ENCODE peak calls at places on chromosomes 6 and 20, in eight cellular contexts. T is AG10803, Y is fibroblast of pulmonary artery, E is Panc1, C is left ventricle myocardium inferior, U is cardiac muscle cell, W is PC-9, M is uterus. O is an unnamed sample.

GRCh38 chr6:107153061-107153460 is 37.7 kb upstream of the BEND3 start:
- DNase-seq in T (no peak), Y (no peak), E (no peak), C (no peak), U (no peak), W (no peak), M (no peak), O (no peak)

GRCh38 chr6:8027965-8028651 is 36.1 kb downstream of the BLOC1S5 start:
- DNase-seq in T (peak), Y (peak), E (no peak), C (no peak), U (peak), W (no peak), M (no peak), O (no peak)

GRCh38 chr6:129280719-129281118 is 397.8 kb downstream of the LAMA2 start:
- DNase-seq in T (no peak), Y (no peak), E (no peak), C (no peak), U (no peak), W (no peak), M (no peak), O (no peak)

GRCh38 chr20:38094373-38094775 is 60.8 kb downstream of the RPRD1B start:
- DNase-seq in T (peak), Y (peak), E (peak), C (peak), U (peak), W (peak), M (no peak), O (no peak)

GRCh38 chr20:62186887-62187866 is 4.3 kb downstream of the MTG2 start:
- DNase-seq in T (peak), Y (peak), E (no peak), C (no peak), U (peak), W (no peak), M (no peak), O (no peak)

GRCh38 chr6:37525460-37526357 is 26.0 kb upstream of the CCDC167 start:
- DNase-seq in T (no peak), Y (peak), E (no peak), C (no peak), U (peak), W (no peak), M (no peak), O (no peak)

GRCh38 chr6:80742481-80742880 is 636.0 kb downstream of the BCKDHB start:
- DNase-seq in T (peak), Y (peak), E (no peak), C (no peak), U (peak), W (no peak), M (no peak), O (no peak)

GRCh38 chr20:2206957-2207769 is 88.6 kb upstream of the TGM3 start:
- DNase-seq in T (peak), Y (peak), E (no peak), C (peak), U (peak), W (no peak), M (peak), O (peak)

GRCh38 chr6:7649037-7649810 is 59.2 kb downstream of the SNRNP48 start:
- DNase-seq in T (no peak), Y (no peak), E (no peak), C (no peak), U (no peak), W (no peak), M (no peak), O (no peak)

GRCh38 chr6:8858854-8859257 is 423.5 kb upstream of the SLC35B3 start:
- DNase-seq in T (no peak), Y (no peak), E (no peak), C (no peak), U (no peak), W (no peak), M (no peak), O (no peak)

GRCh38 chr20:32356935-32357868 is 929 bp upstream of the ASXL1 start:
- DNase-seq in T (peak), Y (peak), E (peak), C (no peak), U (peak), W (peak), M (peak), O (no peak)

GRCh38 chr6:43944908-43945777 is 175.1 kb downstream of the VEGFA start:
- DNase-seq in T (peak), Y (no peak), E (no peak), C (no peak), U (no peak), W (no peak), M (no peak), O (no peak)

GRCh38 chr6:78909391-78909790 is 42.0 kb downstream of the IRAK1BP1 start:
- DNase-seq in T (peak), Y (peak), E (no peak), C (no peak), U (peak), W (no peak), M (no peak), O (no peak)

GRCh38 chr20:2867081-2867860 is 6.0 kb upstream of the PTPRA start:
- DNase-seq in T (no peak), Y (no peak), E (no peak), C (no peak), U (no peak), W (no peak), M (no peak), O (no peak)

GRCh38 chr20:44209691-44210421 is 715 bp downstream of the OSER1 start:
- DNase-seq in T (peak), Y (peak), E (no peak), C (no peak), U (peak), W (no peak), M (peak), O (no peak)

GRCh38 chr6:53943410-53943809 is 148.6 kb downstream of the LRRC1 start:
- DNase-seq in T (no peak), Y (no peak), E (no peak), C (no peak), U (peak), W (no peak), M (no peak), O (no peak)

GRCh38 chr6:54980511-54981275 is 134.1 kb downstream of the FAM83B start:
- DNase-seq in T (peak), Y (no peak), E (no peak), C (no peak), U (no peak), W (peak), M (no peak), O (no peak)

GRCh38 chr6:2950713-2951112 is 20.7 kb downstream of the SERPINB6 start:
- DNase-seq in T (no peak), Y (no peak), E (no peak), C (no peak), U (no peak), W (no peak), M (no peak), O (no peak)

GRCh38 chr20:44171775-44172571 is 15.0 kb downstream of the JPH2 start:
- DNase-seq in T (no peak), Y (no peak), E (no peak), C (no peak), U (no peak), W (peak), M (peak), O (no peak)

GRCh38 chr20:35820715-35821114 is 48.9 kb downstream of the PHF20 start:
- DNase-seq in T (peak), Y (peak), E (no peak), C (no peak), U (peak), W (no peak), M (no peak), O (no peak)

GRCh38 chr6:165662041-165662491 is 975 bp downstream of the PDE10A start:
- DNase-seq in T (peak), Y (peak), E (no peak), C (peak), U (peak), W (no peak), M (no peak), O (peak)

GRCh38 chr6:157981132-157981394 is 600 bp upstream of the SYNJ2 start:
- DNase-seq in T (no peak), Y (no peak), E (no peak), C (no peak), U (no peak), W (no peak), M (no peak), O (no peak)

GRCh38 chr6:15985354-15985995 is 143.4 kb upstream of the MYLIP start:
- DNase-seq in T (no peak), Y (no peak), E (no peak), C (no peak), U (no peak), W (no peak), M (no peak), O (no peak)

GRCh38 chr20:17843246-17844132 is 125.1 kb downstream of the SNX5 start:
- DNase-seq in T (peak), Y (peak), E (peak), C (peak), U (peak), W (no peak), M (peak), O (peak)

GRCh38 chr20:5030348-5031205 is 29.3 kb upstream of the SLC23A2 start:
- DNase-seq in T (no peak), Y (no peak), E (no peak), C (no peak), U (no peak), W (no peak), M (no peak), O (no peak)

GRCh38 chr6:52547647-52548352 is 29.1 kb downstream of the TRAM2 start:
- DNase-seq in T (no peak), Y (peak), E (no peak), C (no peak), U (peak), W (no peak), M (no peak), O (no peak)

GRCh38 chr6:40719671-40720374 is 132.7 kb upstream of the LRFN2 start:
- DNase-seq in T (peak), Y (peak), E (no peak), C (no peak), U (peak), W (no peak), M (no peak), O (no peak)

GRCh38 chr20:37218976-37219375 is 39.6 kb upstream of the MROH8 start:
- DNase-seq in T (no peak), Y (no peak), E (no peak), C (no peak), U (no peak), W (no peak), M (no peak), O (no peak)

GRCh38 chr6:7373739-7374138 is 15.8 kb downstream of the CAGE1 start:
- DNase-seq in T (no peak), Y (peak), E (no peak), C (no peak), U (no peak), W (no peak), M (no peak), O (no peak)

GRCh38 chr6:105501945-105502344 is 99.1 kb upstream of the PREP start:
- DNase-seq in T (no peak), Y (no peak), E (no peak), C (no peak), U (no peak), W (no peak), M (peak), O (no peak)

GRCh38 chr6:138234363-138234762 is 16.1 kb upstream of the PBOV1 start:
- DNase-seq in T (no peak), Y (no peak), E (no peak), C (no peak), U (no peak), W (peak), M (no peak), O (no peak)

GRCh38 chr20:39619386-39619785 is 657.2 kb downstream of the DHX35 start:
- DNase-seq in T (no peak), Y (no peak), E (no peak), C (no peak), U (no peak), W (peak), M (no peak), O (no peak)

GRCh38 chr6:169339025-169339424 is 85.4 kb upstream of the THBS2 start:
- DNase-seq in T (no peak), Y (no peak), E (no peak), C (no peak), U (no peak), W (no peak), M (no peak), O (no peak)

GRCh38 chr20:1800777-1801176 is 94.4 kb upstream of the SIRPA start:
- DNase-seq in T (peak), Y (peak), E (no peak), C (no peak), U (peak), W (no peak), M (no peak), O (no peak)

GRCh38 chr6:63224179-63224578 is 12.9 kb downstream of the FKBP1C start:
- DNase-seq in T (no peak), Y (no peak), E (no peak), C (no peak), U (no peak), W (no peak), M (no peak), O (no peak)

GRCh38 chr20:54026300-54027064 is 43.9 kb downstream of the BCAS1 start:
- DNase-seq in T (no peak), Y (no peak), E (no peak), C (no peak), U (no peak), W (no peak), M (no peak), O (no peak)

GRCh38 chr20:49452011-49452482 is 30.4 kb downstream of the KCNB1 start:
- DNase-seq in T (no peak), Y (peak), E (no peak), C (peak), U (peak), W (no peak), M (peak), O (no peak)

GRCh38 chr20:39112196-39112743 is 150.1 kb downstream of the DHX35 start:
- DNase-seq in T (peak), Y (peak), E (no peak), C (no peak), U (peak), W (no peak), M (peak), O (no peak)

DNA sequence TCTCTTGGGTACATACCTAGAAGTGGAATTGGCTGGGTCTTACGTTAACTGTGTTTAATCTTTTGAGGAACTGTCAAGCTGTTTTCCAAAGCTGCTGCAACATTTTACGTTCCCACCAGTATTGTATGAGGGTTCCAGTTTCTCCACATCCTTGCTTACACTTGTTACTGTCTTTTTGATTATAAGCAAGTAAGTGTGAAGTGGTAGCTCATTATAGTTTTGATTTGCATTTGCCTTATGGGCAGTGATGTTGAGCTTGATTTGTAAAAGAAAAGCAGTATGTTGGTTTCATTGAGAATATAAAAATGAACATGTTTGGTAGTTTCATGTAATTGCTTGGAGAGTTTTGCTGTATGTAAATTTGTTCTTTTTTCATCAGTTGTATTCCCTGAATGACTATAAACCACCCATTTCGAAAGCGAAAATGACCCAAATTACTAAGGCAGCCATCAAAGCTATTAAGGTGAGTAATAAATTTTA is 40.4 kb downstream of the SCAF8 start:
- DNase-seq in T (no peak), Y (no peak), E (no peak), C (no peak), U (no peak), W (no peak), M (no peak), O (no peak)
- H3K4me3 ChIP-seq in T (no peak), Y (no peak), E (no peak), C (no peak), U (no peak), W (no peak), M (no peak), O (no peak)

GRCh38 chr6:144899161-144899560 is 614.0 kb downstream of the UTRN start:
- DNase-seq in T (peak), Y (peak), E (no peak), C (no peak), U (peak), W (no peak), M (no peak), O (no peak)

GRCh38 chr6:144896876-144897275 is 611.7 kb downstream of the UTRN start:
- DNase-seq in T (no peak), Y (no peak), E (no peak), C (no peak), U (no peak), W (no peak), M (no peak), O (no peak)

GRCh38 chr6:144897441-144897921 is 612.3 kb downstream of the UTRN start:
- DNase-seq in T (peak), Y (peak), E (peak), C (no peak), U (peak), W (peak), M (no peak), O (no peak)

GRCh38 chr6:144898741-144899140 is 613.6 kb downstream of the UTRN start:
- DNase-seq in T (peak), Y (no peak), E (no peak), C (no peak), U (no peak), W (no peak), M (no peak), O (no peak)

GRCh38 chr6:144898052-144898689 is 613.0 kb downstream of the UTRN start:
- DNase-seq in T (peak), Y (peak), E (no peak), C (no peak), U (no peak), W (peak), M (no peak), O (no peak)
- TF ChIP-seq CTCF in T (no peak), Y (no peak), E (no peak), C (no peak), U (no peak), W (no peak), M (no peak), O (no peak)

GRCh38 chr6:68042339-68043121 is 592.6 kb upstream of the ADGRB3 start:
- DNase-seq in T (no peak), Y (no peak), E (no peak), C (no peak), U (no peak), W (no peak), M (no peak), O (no peak)

GRCh38 chr6:68038815-68039408 is 596.2 kb upstream of the ADGRB3 start:
- DNase-seq in T (no peak), Y (no peak), E (no peak), C (no peak), U (no peak), W (no peak), M (no peak), O (no peak)

GRCh38 chr6:68039641-68040311 is 595.3 kb upstream of the ADGRB3 start:
- DNase-seq in T (no peak), Y (peak), E (no peak), C (no peak), U (no peak), W (no peak), M (no peak), O (no peak)

GRCh38 chr6:68040312-68040778 is 594.7 kb upstream of the ADGRB3 start:
- DNase-seq in T (no peak), Y (peak), E (no peak), C (no peak), U (peak), W (no peak), M (no peak), O (no peak)

GRCh38 chr6:68040780-68041179 is 594.3 kb upstream of the ADGRB3 start:
- DNase-seq in T (no peak), Y (no peak), E (no peak), C (no peak), U (no peak), W (no peak), M (no peak), O (no peak)
- H3K4me3 ChIP-seq in T (no peak), Y (peak), E (peak), C (peak), U (no peak), W (no peak), M (no peak), O (peak)

GRCh38 chr6:91387290-91388062 is 800.6 kb upstream of the MAP3K7 start:
- DNase-seq in T (no peak), Y (no peak), E (no peak), C (no peak), U (no peak), W (no peak), M (no peak), O (no peak)
- TF ChIP-seq CTCF in T (no peak), Y (no peak), E (no peak), C (no peak), U (no peak), W (no peak), M (no peak), O (no peak)

O was measured in kidney.